ENCODE peak calls at places on chromosomes 16 and 17, in six cellular contexts. One of them, this sample, is unnamed.

GRCh38 chr16:86398622-86399021 is 111.7 kb upstream of the FOXF1 start:
- DNase-seq in cardiac fibroblast: peak
- DNase-seq in BJ: no peak
- DNase-seq in left lung: no peak
- DNase-seq in PC-3: no peak
- DNase-seq in heart right ventricle: no peak
- DNase-seq in this sample: no peak

GRCh38 chr16:77250395-77250794 is 51.2 kb downstream of the SYCE1L start:
- DNase-seq in left lung: no peak
- DNase-seq in cardiac fibroblast: no peak
- DNase-seq in heart right ventricle: no peak
- DNase-seq in BJ: no peak
- DNase-seq in PC-3: no peak
- DNase-seq in this sample: no peak

GRCh38 chr16:85359147-85359822 is 247.0 kb upstream of the CIBAR2 start:
- DNase-seq in left lung: no peak
- DNase-seq in BJ: no peak
- DNase-seq in heart right ventricle: no peak
- DNase-seq in cardiac fibroblast: peak
- DNase-seq in PC-3: no peak
- DNase-seq in this sample: no peak

GRCh38 chr17:35063514-35064223 is at the start of gene RFFL:
- DNase-seq in cardiac fibroblast: peak
- DNase-seq in heart right ventricle: peak
- DNase-seq in BJ: peak
- DNase-seq in left lung: peak
- DNase-seq in PC-3: peak
- DNase-seq in this sample: peak

GRCh38 chr16:51419768-51420167 is 268.7 kb upstream of the SALL1 start:
- DNase-seq in heart right ventricle: no peak
- DNase-seq in left lung: no peak
- DNase-seq in cardiac fibroblast: no peak
- DNase-seq in PC-3: no peak
- DNase-seq in BJ: no peak
- DNase-seq in this sample: peak

GRCh38 chr16:28009586-28010373 is 53.7 kb downstream of the GSG1L start:
- DNase-seq in BJ: no peak
- DNase-seq in left lung: no peak
- DNase-seq in heart right ventricle: no peak
- DNase-seq in cardiac fibroblast: no peak
- DNase-seq in PC-3: no peak
- DNase-seq in this sample: no peak

GRCh38 chr16:67649494-67649931 is 4.6 kb downstream of the CARMIL2 start:
- DNase-seq in PC-3: no peak
- DNase-seq in heart right ventricle: peak
- DNase-seq in BJ: no peak
- DNase-seq in cardiac fibroblast: no peak
- DNase-seq in left lung: no peak
- DNase-seq in this sample: no peak

GRCh38 chr16:27572711-27573110 is 22.8 kb downstream of the KATNIP start:
- DNase-seq in cardiac fibroblast: peak
- DNase-seq in BJ: no peak
- DNase-seq in PC-3: no peak
- DNase-seq in left lung: no peak
- DNase-seq in heart right ventricle: no peak
- DNase-seq in this sample: no peak

GRCh38 chr17:66737524-66737923 is 97.4 kb upstream of the CACNG5 start:
- DNase-seq in PC-3: no peak
- DNase-seq in BJ: peak
- DNase-seq in cardiac fibroblast: peak
- DNase-seq in heart right ventricle: peak
- DNase-seq in left lung: peak
- DNase-seq in this sample: no peak

GRCh38 chr17:49504369-49504768 is 9.3 kb downstream of the NGFR start:
- DNase-seq in BJ: no peak
- DNase-seq in heart right ventricle: no peak
- DNase-seq in cardiac fibroblast: no peak
- DNase-seq in left lung: no peak
- DNase-seq in PC-3: no peak
- DNase-seq in this sample: no peak

GRCh38 chr17:28057731-28058246 is 15.3 kb downstream of the NLK start:
- DNase-seq in BJ: no peak
- DNase-seq in heart right ventricle: no peak
- DNase-seq in PC-3: peak
- DNase-seq in left lung: no peak
- DNase-seq in cardiac fibroblast: peak
- DNase-seq in this sample: peak

GRCh38 chr16:31467858-31468257 is 4.1 kb upstream of the TGFB1I1 start:
- DNase-seq in left lung: no peak
- DNase-seq in PC-3: no peak
- DNase-seq in heart right ventricle: no peak
- DNase-seq in BJ: no peak
- DNase-seq in cardiac fibroblast: no peak
- DNase-seq in this sample: no peak

GRCh38 chr17:43360376-43360738 is 38.4 kb upstream of the ARL4D start:
- DNase-seq in heart right ventricle: no peak
- DNase-seq in left lung: no peak
- DNase-seq in cardiac fibroblast: peak
- DNase-seq in PC-3: peak
- DNase-seq in BJ: no peak
- DNase-seq in this sample: peak

DNA sequence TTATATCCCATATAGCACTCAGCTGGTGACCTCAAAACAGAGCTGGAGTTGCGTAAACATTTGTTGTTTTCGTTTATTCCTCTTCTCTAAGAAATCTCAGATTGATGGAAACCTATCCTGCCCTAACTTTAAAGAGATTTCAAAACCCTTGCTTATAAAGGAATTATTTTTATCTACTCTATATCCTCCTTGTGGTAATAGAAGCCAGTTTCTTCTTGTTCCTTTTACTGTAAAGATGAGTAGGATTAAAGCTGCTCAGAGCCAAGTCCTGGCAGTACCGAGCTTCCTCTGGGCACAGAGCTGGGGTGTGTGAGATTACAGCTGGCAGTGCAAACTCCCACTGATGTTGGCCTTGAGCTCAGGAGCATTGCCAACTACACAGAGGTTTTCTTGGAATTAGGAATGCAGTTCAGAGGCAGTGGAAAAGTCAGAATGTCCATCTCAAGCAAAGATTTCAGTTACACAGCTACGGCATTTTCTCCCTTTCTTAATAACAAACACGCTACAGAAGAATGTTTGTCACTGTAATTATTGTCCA is 1.4 kb downstream of the KCTD2 start:
- DNase-seq in BJ: no peak
- DNase-seq in PC-3: peak
- DNase-seq in left lung: no peak
- DNase-seq in heart right ventricle: peak
- DNase-seq in cardiac fibroblast: peak
- DNase-seq in this sample: no peak
- H3K4me3 ChIP-seq in BJ: peak
- H3K4me3 ChIP-seq in PC-3: peak
- H3K4me3 ChIP-seq in left lung: no peak
- H3K4me3 ChIP-seq in heart right ventricle: peak
- H3K4me3 ChIP-seq in cardiac fibroblast: peak
- H3K4me3 ChIP-seq in this sample: peak

DNA sequence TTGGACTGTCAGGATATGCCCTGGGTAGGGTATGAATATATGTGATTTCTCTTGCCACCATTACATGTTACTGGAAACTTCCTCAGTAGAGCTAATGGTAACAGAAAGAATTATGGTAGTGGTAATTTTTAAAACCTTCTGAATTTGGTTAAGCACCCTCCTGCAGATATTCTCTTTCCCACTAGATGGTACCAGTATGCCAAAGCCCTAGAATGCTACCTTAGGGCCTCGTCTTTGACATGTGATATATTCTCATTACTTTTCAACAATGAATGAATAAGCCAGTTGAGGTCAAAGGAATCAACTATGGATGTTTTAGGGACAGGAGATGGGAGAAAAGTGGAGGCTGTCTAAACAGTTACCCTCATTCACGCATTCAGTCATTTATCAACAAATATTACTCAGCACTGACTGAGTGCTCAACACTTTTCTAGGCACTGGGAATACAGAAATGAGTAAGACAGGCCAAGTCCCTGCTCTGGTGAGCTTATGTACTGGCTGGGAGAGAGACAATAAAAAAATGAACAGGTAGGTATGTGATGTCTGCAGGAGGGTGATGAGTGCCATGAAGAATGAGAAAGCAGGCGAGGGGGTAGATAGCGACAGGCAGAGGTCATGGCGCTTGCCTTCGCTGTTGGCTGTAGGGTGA is 14.7 kb downstream of the CDH13 start:
- DNase-seq in cardiac fibroblast: peak
- DNase-seq in PC-3: peak
- DNase-seq in heart right ventricle: no peak
- DNase-seq in left lung: no peak
- DNase-seq in BJ: no peak
- DNase-seq in this sample: peak
- TF ChIP-seq CTCF in cardiac fibroblast: peak
- TF ChIP-seq CTCF in PC-3: peak
- TF ChIP-seq CTCF in heart right ventricle: peak
- TF ChIP-seq CTCF in left lung: no peak
- TF ChIP-seq CTCF in BJ: peak
- TF ChIP-seq CTCF in this sample: peak

GRCh38 chr16:10918294-10919002 is 23.8 kb downstream of the DEXI start:
- DNase-seq in left lung: peak
- DNase-seq in PC-3: peak
- DNase-seq in cardiac fibroblast: peak
- DNase-seq in heart right ventricle: peak
- DNase-seq in BJ: peak
- DNase-seq in this sample: peak
- H3K4me3 ChIP-seq in left lung: no peak
- H3K4me3 ChIP-seq in PC-3: no peak
- H3K4me3 ChIP-seq in cardiac fibroblast: no peak
- H3K4me3 ChIP-seq in heart right ventricle: peak
- H3K4me3 ChIP-seq in BJ: no peak
- H3K4me3 ChIP-seq in this sample: no peak

GRCh38 chr16:290015-290680 is 7.2 kb downstream of the PDIA2 start:
- DNase-seq in PC-3: no peak
- DNase-seq in cardiac fibroblast: no peak
- DNase-seq in heart right ventricle: no peak
- DNase-seq in BJ: no peak
- DNase-seq in left lung: no peak
- DNase-seq in this sample: no peak
- TF ChIP-seq CTCF in PC-3: no peak
- TF ChIP-seq CTCF in cardiac fibroblast: no peak
- TF ChIP-seq CTCF in heart right ventricle: no peak
- TF ChIP-seq CTCF in BJ: no peak
- TF ChIP-seq CTCF in left lung: no peak
- TF ChIP-seq CTCF in this sample: no peak

GRCh38 chr16:3364774-3365427 is 9.2 kb downstream of the OR2C1 start:
- DNase-seq in heart right ventricle: peak
- DNase-seq in BJ: peak
- DNase-seq in cardiac fibroblast: peak
- DNase-seq in PC-3: peak
- DNase-seq in left lung: peak
- DNase-seq in this sample: peak
- H3K4me3 ChIP-seq in heart right ventricle: peak
- H3K4me3 ChIP-seq in BJ: peak
- H3K4me3 ChIP-seq in cardiac fibroblast: peak
- H3K4me3 ChIP-seq in PC-3: peak
- H3K4me3 ChIP-seq in left lung: peak
- H3K4me3 ChIP-seq in this sample: peak

GRCh38 chr16:11310634-11310977 is 29.5 kb upstream of the PRM1 start:
- DNase-seq in BJ: no peak
- DNase-seq in left lung: no peak
- DNase-seq in PC-3: no peak
- DNase-seq in heart right ventricle: no peak
- DNase-seq in cardiac fibroblast: no peak
- DNase-seq in this sample: no peak
- TF ChIP-seq CTCF in BJ: no peak
- TF ChIP-seq CTCF in left lung: no peak
- TF ChIP-seq CTCF in PC-3: no peak
- TF ChIP-seq CTCF in heart right ventricle: no peak
- TF ChIP-seq CTCF in cardiac fibroblast: no peak
- TF ChIP-seq CTCF in this sample: no peak

DNA sequence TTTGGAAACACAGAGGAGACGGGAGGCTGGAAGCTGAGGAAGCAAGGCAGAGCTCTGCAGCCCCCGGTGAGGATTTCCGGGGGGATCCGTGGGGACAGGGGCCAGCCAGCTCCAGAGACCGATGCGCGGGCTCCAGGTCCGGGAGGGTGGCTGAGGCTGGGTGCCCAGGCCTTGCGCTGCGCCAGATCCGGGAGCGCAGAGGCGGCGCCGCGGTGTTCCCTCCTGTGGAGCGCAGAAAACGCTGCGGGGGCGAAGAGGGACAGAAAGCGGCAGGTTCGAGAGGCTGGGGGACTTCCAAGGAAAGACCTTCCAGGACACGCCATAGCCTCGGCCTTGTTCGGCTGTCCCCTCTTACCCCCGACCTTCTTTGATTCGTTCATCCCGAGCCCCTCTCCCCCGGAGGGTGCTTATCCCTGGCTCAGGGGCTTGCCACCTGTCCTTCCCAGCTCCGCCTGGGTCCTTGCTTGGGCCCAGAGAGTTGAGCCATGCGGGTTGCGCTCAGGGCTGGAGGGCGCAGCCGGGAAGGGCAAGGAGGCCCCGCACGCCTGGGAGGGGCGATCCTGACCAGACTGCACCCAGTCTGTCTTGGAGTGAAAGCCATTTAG is 697 bp upstream of the SHISA9 start:
- DNase-seq in cardiac fibroblast: no peak
- DNase-seq in PC-3: no peak
- DNase-seq in heart right ventricle: no peak
- DNase-seq in left lung: no peak
- DNase-seq in BJ: no peak
- DNase-seq in this sample: no peak
- H3K4me3 ChIP-seq in cardiac fibroblast: no peak
- H3K4me3 ChIP-seq in PC-3: no peak
- H3K4me3 ChIP-seq in heart right ventricle: no peak
- H3K4me3 ChIP-seq in left lung: no peak
- H3K4me3 ChIP-seq in BJ: no peak
- H3K4me3 ChIP-seq in this sample: no peak

GRCh38 chr17:7560172-7561027 is 1.3 kb upstream of the SENP3 start:
- DNase-seq in PC-3: peak
- DNase-seq in cardiac fibroblast: peak
- DNase-seq in BJ: no peak
- DNase-seq in heart right ventricle: peak
- DNase-seq in left lung: peak
- DNase-seq in this sample: peak
- TF ChIP-seq CTCF in PC-3: no peak
- TF ChIP-seq CTCF in cardiac fibroblast: peak
- TF ChIP-seq CTCF in BJ: peak
- TF ChIP-seq CTCF in heart right ventricle: peak
- TF ChIP-seq CTCF in left lung: peak
- TF ChIP-seq CTCF in this sample: peak

This sample was measured in epithelial cell of esophagus.